ENCODE peak calls at places on chromosomes 5 and 9, in eight cellular contexts. One of them, this sample, is unnamed.
A peak's percentile ranks its signal among the peaks of the same experiment; 100 is the strongest.

GRCh38 chr5:11619339-11620028 is 284.8 kb downstream of the CTNND2 start:
- DNase-seq in GM23248: peak; percentile 0
- DNase-seq in mesendoderm: peak; percentile 28
- DNase-seq in adrenal gland: no peak
- DNase-seq in Peyer's patch: no peak
- DNase-seq in esophagus squamous epithelium: no peak
- DNase-seq in endothelial cell of umbilical vein: no peak
- DNase-seq in aorta: no peak
- DNase-seq in this sample: no peak

GRCh38 chr5:96288845-96289185 is 144.2 kb downstream of the PCSK1 start:
- DNase-seq in endothelial cell of umbilical vein: no peak
- DNase-seq in Peyer's patch: no peak
- DNase-seq in mesendoderm: no peak
- DNase-seq in esophagus squamous epithelium: no peak
- DNase-seq in aorta: no peak
- DNase-seq in GM23248: peak; percentile 65
- DNase-seq in adrenal gland: no peak
- DNase-seq in this sample: no peak

GRCh38 chr5:57745676-57746075 is 263.1 kb upstream of the ACTBL2 start:
- DNase-seq in Peyer's patch: no peak
- DNase-seq in esophagus squamous epithelium: no peak
- DNase-seq in endothelial cell of umbilical vein: no peak
- DNase-seq in aorta: no peak
- DNase-seq in mesendoderm: no peak
- DNase-seq in GM23248: no peak
- DNase-seq in adrenal gland: no peak
- DNase-seq in this sample: no peak

GRCh38 chr5:168585119-168585912 is 6.1 kb upstream of the PANK3 start:
- DNase-seq in mesendoderm: no peak
- DNase-seq in GM23248: no peak
- DNase-seq in esophagus squamous epithelium: no peak
- DNase-seq in Peyer's patch: no peak
- DNase-seq in aorta: no peak
- DNase-seq in endothelial cell of umbilical vein: no peak
- DNase-seq in adrenal gland: no peak
- DNase-seq in this sample: no peak

GRCh38 chr5:102823441-102823874 is 68.4 kb downstream of the PAM start:
- DNase-seq in mesendoderm: no peak
- DNase-seq in Peyer's patch: no peak
- DNase-seq in aorta: no peak
- DNase-seq in GM23248: peak; percentile 85
- DNase-seq in endothelial cell of umbilical vein: peak; percentile 71
- DNase-seq in adrenal gland: no peak
- DNase-seq in esophagus squamous epithelium: no peak
- DNase-seq in this sample: no peak

GRCh38 chr5:1414311-1415058 is 30.8 kb downstream of the SLC6A3 start:
- DNase-seq in mesendoderm: no peak
- DNase-seq in adrenal gland: no peak
- DNase-seq in GM23248: peak; percentile 4
- DNase-seq in esophagus squamous epithelium: no peak
- DNase-seq in endothelial cell of umbilical vein: no peak
- DNase-seq in aorta: peak; percentile 24
- DNase-seq in Peyer's patch: no peak
- DNase-seq in this sample: no peak

GRCh38 chr9:128728298-128728697 is 4.4 kb upstream of the ZDHHC12 start:
- DNase-seq in mesendoderm: no peak
- DNase-seq in Peyer's patch: no peak
- DNase-seq in aorta: no peak
- DNase-seq in esophagus squamous epithelium: no peak
- DNase-seq in adrenal gland: no peak
- DNase-seq in endothelial cell of umbilical vein: no peak
- DNase-seq in GM23248: no peak
- DNase-seq in this sample: no peak

GRCh38 chr5:137075163-137075970 is 423.8 kb downstream of the SPOCK1 start:
- DNase-seq in esophagus squamous epithelium: no peak
- DNase-seq in adrenal gland: peak; percentile 91
- DNase-seq in endothelial cell of umbilical vein: peak; percentile 33
- DNase-seq in mesendoderm: peak; percentile 91
- DNase-seq in aorta: no peak
- DNase-seq in GM23248: peak; percentile 38
- DNase-seq in Peyer's patch: peak; percentile 59
- DNase-seq in this sample: no peak

GRCh38 chr5:36606437-36607113 is at the start of gene SLC1A3:
- DNase-seq in aorta: peak; percentile 68
- DNase-seq in GM23248: peak; percentile 87
- DNase-seq in esophagus squamous epithelium: no peak
- DNase-seq in endothelial cell of umbilical vein: peak; percentile 75
- DNase-seq in Peyer's patch: peak; percentile 50
- DNase-seq in mesendoderm: peak; percentile 88
- DNase-seq in adrenal gland: peak; percentile 60
- DNase-seq in this sample: peak; percentile 75

GRCh38 chr5:57191163-57191562 is 17.3 kb downstream of the GPBP1 start:
- DNase-seq in endothelial cell of umbilical vein: no peak
- DNase-seq in GM23248: no peak
- DNase-seq in esophagus squamous epithelium: no peak
- DNase-seq in aorta: no peak
- DNase-seq in mesendoderm: no peak
- DNase-seq in Peyer's patch: no peak
- DNase-seq in adrenal gland: no peak
- DNase-seq in this sample: no peak

GRCh38 chr9:37464426-37465248 is 613 bp downstream of the ZBTB5 start:
- DNase-seq in GM23248: peak; percentile 89
- DNase-seq in aorta: peak; percentile 85
- DNase-seq in endothelial cell of umbilical vein: peak; percentile 89
- DNase-seq in Peyer's patch: no peak
- DNase-seq in esophagus squamous epithelium: peak; percentile 36
- DNase-seq in mesendoderm: no peak
- DNase-seq in adrenal gland: peak; percentile 84
- DNase-seq in this sample: peak; percentile 90

GRCh38 chr5:96778409-96778808 is 29.3 kb downstream of the ERAP1 start:
- DNase-seq in GM23248: no peak
- DNase-seq in adrenal gland: no peak
- DNase-seq in esophagus squamous epithelium: no peak
- DNase-seq in Peyer's patch: no peak
- DNase-seq in endothelial cell of umbilical vein: no peak
- DNase-seq in aorta: no peak
- DNase-seq in mesendoderm: no peak
- DNase-seq in this sample: no peak

GRCh38 chr9:75775173-75775572 is 115.3 kb upstream of the PCSK5 start:
- DNase-seq in GM23248: no peak
- DNase-seq in Peyer's patch: no peak
- DNase-seq in esophagus squamous epithelium: no peak
- DNase-seq in aorta: no peak
- DNase-seq in endothelial cell of umbilical vein: no peak
- DNase-seq in mesendoderm: no peak
- DNase-seq in adrenal gland: no peak
- DNase-seq in this sample: no peak

GRCh38 chr5:61051267-61051666 is 106.3 kb downstream of the NDUFAF2 start:
- DNase-seq in mesendoderm: peak; percentile 47
- DNase-seq in endothelial cell of umbilical vein: peak; percentile 83
- DNase-seq in aorta: no peak
- DNase-seq in adrenal gland: no peak
- DNase-seq in Peyer's patch: no peak
- DNase-seq in GM23248: peak; percentile 65
- DNase-seq in esophagus squamous epithelium: no peak
- DNase-seq in this sample: no peak

GRCh38 chr5:159886312-159886711 is 30.0 kb upstream of the ADRA1B start:
- DNase-seq in mesendoderm: no peak
- DNase-seq in GM23248: no peak
- DNase-seq in Peyer's patch: no peak
- DNase-seq in esophagus squamous epithelium: no peak
- DNase-seq in endothelial cell of umbilical vein: no peak
- DNase-seq in aorta: no peak
- DNase-seq in adrenal gland: no peak
- DNase-seq in this sample: no peak

GRCh38 chr5:13930721-13931246 is 13.7 kb downstream of the DNAH5 start:
- DNase-seq in aorta: no peak
- DNase-seq in endothelial cell of umbilical vein: no peak
- DNase-seq in Peyer's patch: no peak
- DNase-seq in esophagus squamous epithelium: no peak
- DNase-seq in mesendoderm: no peak
- DNase-seq in adrenal gland: no peak
- DNase-seq in GM23248: no peak
- DNase-seq in this sample: no peak

DNA sequence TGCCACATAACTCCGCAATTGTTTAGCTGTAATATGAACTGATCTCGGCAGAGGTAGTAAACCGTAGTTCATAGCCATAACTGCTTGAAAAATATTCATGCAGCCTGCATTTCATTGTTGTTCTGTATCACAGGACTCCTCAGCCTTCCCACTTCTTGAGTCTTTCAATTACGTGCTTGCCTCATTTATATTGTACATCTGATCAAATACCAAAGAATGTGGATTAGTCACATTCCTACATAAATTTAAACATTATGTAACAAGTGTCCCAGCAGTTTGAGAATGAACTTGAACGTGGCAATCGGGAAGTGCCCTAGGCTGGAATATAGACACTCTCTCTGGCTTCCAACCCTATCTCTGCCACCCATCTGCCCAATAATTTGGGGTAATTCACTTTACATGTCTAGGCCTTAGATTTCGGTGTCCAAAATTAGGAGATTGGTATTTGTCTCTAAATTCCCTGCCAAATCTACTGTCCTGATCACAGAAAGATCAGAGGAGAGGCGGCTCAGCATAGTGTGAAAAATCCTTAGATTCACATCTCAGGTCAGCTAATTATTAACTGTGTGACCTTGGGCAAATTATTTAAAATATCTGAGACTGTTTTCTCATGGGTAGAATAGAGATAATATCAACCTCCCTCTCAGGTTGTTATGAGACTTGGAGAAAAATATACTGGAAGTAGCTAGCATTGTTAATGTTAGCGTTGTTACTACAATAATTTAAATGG is 215.1 kb upstream of the RFX3 start:
- DNase-seq in esophagus squamous epithelium: no peak
- DNase-seq in Peyer's patch: no peak
- DNase-seq in adrenal gland: no peak
- DNase-seq in GM23248: peak; percentile 66
- DNase-seq in endothelial cell of umbilical vein: no peak
- DNase-seq in mesendoderm: no peak
- DNase-seq in aorta: no peak
- DNase-seq in this sample: no peak
- H3K27ac ChIP-seq in esophagus squamous epithelium: no peak overlapping the region
- H3K27ac ChIP-seq in Peyer's patch: no peak overlapping the region
- H3K27ac ChIP-seq in adrenal gland: no peak overlapping the region
- H3K27ac ChIP-seq in GM23248: no peak overlapping the region
- H3K27ac ChIP-seq in endothelial cell of umbilical vein: no peak overlapping the region
- H3K27ac ChIP-seq in mesendoderm: no peak overlapping the region
- H3K27ac ChIP-seq in aorta: no peak overlapping the region
- H3K27ac ChIP-seq in this sample: no peak overlapping the region

DNA sequence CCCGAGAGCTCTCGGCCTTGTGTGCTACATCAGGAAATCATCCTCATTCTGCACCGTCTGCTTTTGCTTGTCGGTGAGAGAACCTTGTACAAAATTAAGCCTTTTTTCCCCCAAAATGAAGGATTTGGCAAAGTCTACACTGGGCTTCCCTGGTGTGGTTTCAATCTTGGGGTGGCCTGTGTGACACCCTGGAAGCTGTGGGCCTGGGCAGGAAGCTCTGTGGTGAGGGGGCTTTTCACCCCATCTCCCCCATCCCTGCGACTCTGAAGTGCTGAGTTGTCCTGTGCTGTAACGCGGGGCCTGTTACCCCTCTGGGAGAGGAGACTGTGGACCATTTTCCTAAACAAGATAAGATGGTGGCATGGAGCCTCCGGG is 55.4 kb downstream of the AHRR start:
- DNase-seq in endothelial cell of umbilical vein: no peak
- DNase-seq in mesendoderm: no peak
- DNase-seq in adrenal gland: no peak
- DNase-seq in GM23248: no peak
- DNase-seq in Peyer's patch: no peak
- DNase-seq in aorta: peak; percentile 13
- DNase-seq in esophagus squamous epithelium: no peak
- DNase-seq in this sample: no peak
- H3K4me1 ChIP-seq in endothelial cell of umbilical vein: peaks cover 26% of the 10 kb centered on the region
- H3K4me1 ChIP-seq in mesendoderm: no peaks in the 10 kb centered on the region
- H3K4me1 ChIP-seq in adrenal gland: no peaks in the 10 kb centered on the region
- H3K4me1 ChIP-seq in GM23248: peaks cover 49% of the 10 kb centered on the region
- H3K4me1 ChIP-seq in Peyer's patch: no peaks in the 10 kb centered on the region
- H3K4me1 ChIP-seq in aorta: no peaks in the 10 kb centered on the region
- H3K4me1 ChIP-seq in esophagus squamous epithelium: peaks cover 30% of the 10 kb centered on the region
- H3K4me1 ChIP-seq in this sample: peaks cover 4% of the 10 kb centered on the region

GRCh38 chr5:142313275-142313674 is 11.5 kb downstream of the SPRY4 start:
- DNase-seq in GM23248: no peak
- DNase-seq in esophagus squamous epithelium: no peak
- DNase-seq in adrenal gland: no peak
- DNase-seq in Peyer's patch: no peak
- DNase-seq in aorta: no peak
- DNase-seq in endothelial cell of umbilical vein: no peak
- DNase-seq in mesendoderm: no peak
- DNase-seq in this sample: no peak
- H3K27ac ChIP-seq in GM23248: no peak overlapping the region
- H3K27ac ChIP-seq in esophagus squamous epithelium: no peak overlapping the region
- H3K27ac ChIP-seq in adrenal gland: no peak overlapping the region
- H3K27ac ChIP-seq in Peyer's patch: no peak overlapping the region
- H3K27ac ChIP-seq in aorta: peak overlapping the region; percentile 28
- H3K27ac ChIP-seq in endothelial cell of umbilical vein: peak overlapping the region; percentile 66
- H3K27ac ChIP-seq in mesendoderm: no peak overlapping the region
- H3K27ac ChIP-seq in this sample: peak overlapping the region; percentile 96

GRCh38 chr5:105508519-105508918 is 1945.9 kb upstream of the NUDT12 start:
- DNase-seq in GM23248: no peak
- DNase-seq in endothelial cell of umbilical vein: no peak
- DNase-seq in mesendoderm: no peak
- DNase-seq in esophagus squamous epithelium: no peak
- DNase-seq in Peyer's patch: no peak
- DNase-seq in adrenal gland: no peak
- DNase-seq in aorta: no peak
- DNase-seq in this sample: no peak

GRCh38 chr5:105503950-105504349 is 1941.4 kb upstream of the NUDT12 start:
- DNase-seq in aorta: no peak
- DNase-seq in endothelial cell of umbilical vein: no peak
- DNase-seq in Peyer's patch: no peak
- DNase-seq in esophagus squamous epithelium: no peak
- DNase-seq in adrenal gland: no peak
- DNase-seq in GM23248: no peak
- DNase-seq in mesendoderm: no peak
- DNase-seq in this sample: no peak

GRCh38 chr5:105501315-105501714 is 1938.7 kb upstream of the NUDT12 start:
- DNase-seq in GM23248: no peak
- DNase-seq in esophagus squamous epithelium: no peak
- DNase-seq in Peyer's patch: no peak
- DNase-seq in aorta: no peak
- DNase-seq in endothelial cell of umbilical vein: no peak
- DNase-seq in mesendoderm: peak; percentile 7
- DNase-seq in adrenal gland: no peak
- DNase-seq in this sample: no peak

DNA sequence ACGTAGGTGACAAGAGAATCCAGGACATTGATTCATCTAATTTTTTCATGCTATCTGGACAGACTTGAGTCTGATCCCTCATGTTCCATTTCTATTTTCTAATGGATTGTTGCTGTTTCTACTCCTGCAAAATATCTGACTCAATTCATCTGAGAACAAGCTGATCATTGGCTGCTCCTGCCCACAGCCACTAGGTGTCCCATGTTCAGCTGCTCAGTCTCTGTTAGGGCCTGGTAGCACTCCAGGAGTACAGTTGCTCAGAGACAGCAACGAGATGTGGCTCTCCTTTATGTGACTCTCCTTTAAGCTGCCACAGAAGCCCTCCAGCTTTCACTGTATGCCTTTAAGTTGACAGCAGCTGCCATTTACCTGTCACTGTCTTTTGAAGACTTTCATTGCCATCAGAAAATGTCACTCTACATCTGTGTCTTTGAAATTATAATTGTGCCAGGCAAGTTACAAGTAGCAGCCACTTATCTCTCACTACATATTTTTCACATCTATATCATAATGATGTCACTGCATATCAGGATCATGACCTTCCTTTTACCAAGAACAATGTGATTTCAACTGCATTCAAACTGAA is 1944.2 kb upstream of the NUDT12 start:
- DNase-seq in endothelial cell of umbilical vein: peak; percentile 24
- DNase-seq in esophagus squamous epithelium: no peak
- DNase-seq in mesendoderm: peak; percentile 72
- DNase-seq in adrenal gland: no peak
- DNase-seq in GM23248: no peak
- DNase-seq in aorta: no peak
- DNase-seq in Peyer's patch: no peak
- DNase-seq in this sample: no peak
- H3K4me1 ChIP-seq in endothelial cell of umbilical vein: no peaks in the 10 kb centered on the region
- H3K4me1 ChIP-seq in esophagus squamous epithelium: no peaks in the 10 kb centered on the region
- H3K4me1 ChIP-seq in mesendoderm: no peaks in the 10 kb centered on the region
- H3K4me1 ChIP-seq in adrenal gland: no peaks in the 10 kb centered on the region
- H3K4me1 ChIP-seq in GM23248: no peaks in the 10 kb centered on the region
- H3K4me1 ChIP-seq in aorta: no peaks in the 10 kb centered on the region
- H3K4me1 ChIP-seq in Peyer's patch: no peaks in the 10 kb centered on the region
- H3K4me1 ChIP-seq in this sample: no peaks in the 10 kb centered on the region